ENCODE peak calls at places on chromosomes 7 and 10, in ten cellular contexts. P, S, C, O, J, G, Y, K, Z and U are unnamed samples.
A peak's percentile ranks its signal among the peaks of the same experiment; 100 is the strongest.

GRCh38 chr7:101869026-101869900 is 51.8 kb downstream of the CUX1 start:
- DNase-seq in K (no peak), Y (peak; percentile 81), C (no peak), O (no peak), Z (no peak), S (no peak), J (no peak), G (no peak), P (no peak), U (no peak)

GRCh38 chr7:69553190-69553589 is 45.1 kb upstream of the AUTS2 start:
- DNase-seq in J (no peak), S (no peak), K (no peak), G (no peak), O (no peak), C (no peak), P (no peak), Z (no peak), Y (no peak), U (no peak)

GRCh38 chr7:72152171-72153131 is 259.7 kb downstream of the CALN1 start:
- DNase-seq in G (no peak), J (no peak), S (no peak), Z (no peak), Y (no peak), C (no peak), P (no peak), K (no peak), O (peak; percentile 63), U (no peak)

GRCh38 chr10:11142809-11143208 is 125.1 kb downstream of the CELF2 start:
- DNase-seq in G (no peak), J (no peak), O (no peak), C (no peak), S (no peak), P (no peak), Z (no peak), K (no peak), Y (no peak), U (no peak)

GRCh38 chr7:127530148-127530547 is 55.2 kb downstream of the GCC1 start:
- DNase-seq in Y (no peak), C (no peak), O (no peak), S (no peak), J (no peak), Z (no peak), G (no peak), K (no peak), P (no peak), U (peak; percentile 30)

GRCh38 chr10:13949844-13950542 is 363.2 kb downstream of the PRPF18 start:
- DNase-seq in O (no peak), C (no peak), Z (no peak), S (no peak), K (peak; percentile 91), Y (no peak), G (no peak), J (no peak), P (peak; percentile 63), U (peak; percentile 74)

GRCh38 chr10:126264089-126265018 is 123.9 kb downstream of the ADAM12 start:
- DNase-seq in O (no peak), S (no peak), G (no peak), Y (no peak), Z (no peak), K (no peak), C (no peak), P (no peak), J (no peak), U (no peak)

GRCh38 chr7:29457565-29457971 is 106.1 kb upstream of the PRR15 start:
- DNase-seq in Z (no peak), P (no peak), S (no peak), Y (no peak), G (no peak), O (no peak), J (no peak), C (peak; percentile 21), K (no peak), U (no peak)

GRCh38 chr10:90227259-90227658 is 525.9 kb downstream of the KIF20B start:
- DNase-seq in S (no peak), Y (no peak), P (no peak), K (peak; percentile 34), G (no peak), Z (no peak), J (no peak), O (no peak), C (no peak), U (peak; percentile 99)

GRCh38 chr10:77619964-77620703 is 17.5 kb downstream of the KCNMA1 start:
- DNase-seq in Y (no peak), Z (no peak), C (no peak), G (no peak), O (no peak), J (no peak), K (no peak), P (no peak), S (no peak), U (no peak)

GRCh38 chr10:120735773-120736371 is 115.3 kb upstream of the WDR11 start:
- DNase-seq in O (no peak), K (peak; percentile 12), S (no peak), J (no peak), G (no peak), Z (peak; percentile 21), P (no peak), C (no peak), Y (no peak), U (no peak)

GRCh38 chr7:155374276-155375252 is 76.9 kb downstream of the INSIG1 start:
- DNase-seq in G (no peak), S (no peak), K (no peak), J (no peak), Y (peak; percentile 60), P (no peak), Z (no peak), O (no peak), C (no peak), U (no peak)

GRCh38 chr7:159030490-159031134 is 114.1 kb downstream of the VIPR2 start:
- DNase-seq in P (peak; percentile 70), O (peak; percentile 69), J (peak; percentile 55), G (peak; percentile 56), K (no peak), S (peak; percentile 61), Z (peak; percentile 69), Y (peak; percentile 87), C (peak; percentile 64), U (no peak)

GRCh38 chr10:85643839-85644525 is 722.6 kb downstream of the GRID1 start:
- DNase-seq in S (no peak), Y (no peak), K (no peak), J (no peak), C (no peak), G (no peak), Z (peak; percentile 84), P (no peak), O (no peak), U (peak; percentile 93)

GRCh38 chr10:34607894-34608293 is 207.2 kb downstream of the PARD3 start:
- DNase-seq in C (no peak), O (no peak), K (peak; percentile 20), Z (no peak), P (no peak), J (no peak), Y (no peak), S (no peak), G (no peak), U (no peak)

GRCh38 chr10:87818505-87819273 is 663 bp upstream of the ATAD1 start:
- DNase-seq in P (no peak), C (peak; percentile 25), O (peak; percentile 40), J (peak; percentile 19), S (no peak), G (peak; percentile 34), K (peak; percentile 43), Z (peak; percentile 64), Y (no peak), U (peak; percentile 33)

GRCh38 chr7:140982508-140982907 is 32.2 kb downstream of the MRPS33 start:
- DNase-seq in Y (no peak), C (no peak), G (no peak), Z (no peak), S (no peak), J (no peak), P (no peak), O (no peak), K (no peak), U (no peak)

GRCh38 chr7:150851497-150852370 is 583 bp upstream of the AOC1 start:
- DNase-seq in J (no peak), P (no peak), G (peak; percentile 13), Z (no peak), Y (peak; percentile 28), S (no peak), O (no peak), K (no peak), C (no peak), U (no peak)
- H3K27ac ChIP-seq in J (no peak overlapping the region), P (no peak overlapping the region), G (no peak overlapping the region), Z (no peak overlapping the region), Y (no peak overlapping the region), S (no peak overlapping the region), O (no peak overlapping the region), K (no peak overlapping the region), C (no peak overlapping the region), U (no peak overlapping the region)

GRCh38 chr7:142557971-142558582 is 191.2 kb upstream of the PRSS1 start:
- DNase-seq in P (no peak), Y (peak; percentile 82), Z (peak; percentile 72), S (no peak), J (no peak), C (no peak), G (no peak), K (peak; percentile 72), O (peak; percentile 69), U (no peak)
- TF ChIP-seq CTCF in P (peak; percentile 47), Y (peak; percentile 79), Z (peak; percentile 47), S (no peak), J (peak; percentile 43), C (no peak), G (peak; percentile 31), K (peak; percentile 59), O (peak; percentile 67), U (peak; percentile 67)

GRCh38 chr7:116576350-116577319 is 51.8 kb downstream of the CAV1 start:
- DNase-seq in P (no peak), K (peak; percentile 98), Z (peak; percentile 67), G (no peak), Y (no peak), O (no peak), C (no peak), S (no peak), J (no peak), U (peak; percentile 79)
- H3K4me1 ChIP-seq in P (peaks cover 40% of the 10 kb centered on the region), K (peaks cover 12% of the 10 kb centered on the region), Z (peaks cover 62% of the 10 kb centered on the region), G (peaks cover 21% of the 10 kb centered on the region), Y (no peaks in the 10 kb centered on the region), O (peaks cover 15% of the 10 kb centered on the region), C (no peaks in the 10 kb centered on the region), S (no peaks in the 10 kb centered on the region), J (peaks cover 58% of the 10 kb centered on the region), U (peaks cover 18% of the 10 kb centered on the region)

DNA sequence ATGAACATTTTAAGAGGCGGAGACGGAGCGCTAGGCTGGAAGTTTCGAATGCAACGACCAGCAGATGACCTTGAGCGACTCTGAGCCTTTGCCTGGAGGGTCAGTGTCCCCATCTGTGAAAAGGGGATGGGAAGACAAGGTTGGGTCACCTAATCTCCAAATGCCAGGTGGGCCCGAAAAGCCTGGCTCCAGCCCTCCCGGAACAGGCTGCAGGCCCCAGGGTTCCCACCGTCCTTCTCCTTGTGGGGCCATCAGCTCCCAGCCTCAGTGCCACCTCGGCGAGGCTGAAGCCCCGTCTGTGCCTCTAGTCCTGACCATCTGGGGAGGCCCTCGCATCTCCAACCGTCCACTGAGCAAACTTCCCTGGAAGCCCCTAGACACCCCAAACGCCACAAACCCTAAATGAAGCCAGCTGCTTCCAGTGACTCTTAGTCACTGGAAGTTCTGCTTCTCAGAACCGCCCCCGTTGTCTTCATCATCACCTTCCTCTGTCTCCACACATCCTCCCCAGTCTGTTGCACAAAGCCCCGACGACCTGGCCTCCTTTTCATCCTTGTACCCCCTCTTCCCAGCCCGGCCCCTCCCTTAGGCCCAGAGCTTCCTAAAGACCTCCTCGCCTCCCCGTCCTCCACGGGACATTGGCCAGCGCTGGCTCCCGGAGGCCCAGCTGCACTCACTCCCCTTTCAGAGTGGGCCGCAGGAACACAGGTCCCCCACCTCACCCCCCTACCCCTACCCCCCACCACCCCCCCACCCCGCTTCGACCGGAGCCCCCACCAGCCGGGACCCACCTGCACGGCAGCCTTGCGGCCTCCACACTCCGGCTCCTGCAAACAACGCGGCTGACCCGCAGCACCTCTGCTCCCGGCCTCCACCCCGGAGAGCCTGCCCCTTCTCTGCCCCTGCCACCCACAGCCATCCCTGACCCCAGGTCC is 1.0 kb upstream of the DIP2C start:
- DNase-seq in Z (no peak), O (no peak), P (no peak), Y (no peak), S (no peak), G (no peak), C (no peak), K (peak; percentile 37), J (no peak), U (peak; percentile 24)
- H3K27ac ChIP-seq in Z (peak overlapping the region; percentile 94), O (peak overlapping the region; percentile 86), P (peak overlapping the region; percentile 85), Y (no peak overlapping the region), S (peak overlapping the region; percentile 62), G (peak overlapping the region; percentile 66), C (peak overlapping the region; percentile 91), K (peak overlapping the region; percentile 93), J (peak overlapping the region; percentile 93), U (no peak overlapping the region)